ENCODE peak calls at places on chromosome 5, in ten cellular contexts. Z is bronchial epithelial cell, K is HepG2, T is right atrium auricular region, O is ovary, S is heart left ventricle, I is psoas muscle, E is cardiac muscle cell, N is BE2C, L is IMR-90. X is an unnamed sample. For H3K27me3, the result is how much of the 10 kb centered on the place peaks cover.

GRCh38 chr5:132022737-132023136 is 11.3 kb upstream of the ACSL6 start:
- DNase-seq in O (no peak), I (no peak), T (no peak), E (no peak), Z (peak), S (no peak), L (no peak), N (no peak), K (no peak), X (no peak)

GRCh38 chr5:72281764-72282499 is 38.1 kb downstream of the MRPS27 start:
- DNase-seq in I (no peak), K (peak), N (no peak), L (peak), O (no peak), T (no peak), E (no peak), S (no peak), Z (peak), X (no peak)

GRCh38 chr5:64509798-64510197 is 4.0 kb downstream of the RGS7BP start:
- DNase-seq in L (no peak), Z (no peak), N (no peak), T (no peak), I (no peak), K (no peak), E (no peak), S (no peak), O (no peak), X (no peak)

GRCh38 chr5:67246108-67246507 is 49.5 kb upstream of the CD180 start:
- DNase-seq in E (peak), O (no peak), I (no peak), T (no peak), L (peak), S (no peak), Z (peak), K (peak), N (peak), X (peak)

GRCh38 chr5:168647083-168647482 is 67.9 kb upstream of the PANK3 start:
- DNase-seq in Z (peak), S (no peak), L (no peak), K (no peak), I (no peak), O (no peak), N (no peak), T (no peak), E (no peak), X (peak)

GRCh38 chr5:138469540-138470321 is 4.5 kb downstream of the EGR1 start:
- DNase-seq in N (peak), S (no peak), L (peak), T (peak), O (no peak), K (no peak), E (no peak), Z (peak), I (no peak), X (no peak)

GRCh38 chr5:139131062-139131856 is 66.9 kb downstream of the SIL1 start:
- DNase-seq in T (peak), S (no peak), O (peak), I (peak), N (no peak), Z (no peak), E (peak), K (no peak), L (peak), X (no peak)

GRCh38 chr5:89034588-89034987 is 151.6 kb upstream of the MEF2C start:
- DNase-seq in Z (peak), T (no peak), O (no peak), N (no peak), L (peak), E (no peak), I (no peak), S (no peak), K (no peak), X (no peak)

GRCh38 chr5:132422720-132423442 is 53.4 kb downstream of the SLC22A5 start:
- DNase-seq in I (peak), E (peak), T (peak), N (no peak), L (peak), K (peak), S (no peak), Z (no peak), O (no peak), X (no peak)

GRCh38 chr5:143977891-143978448 is 166.0 kb downstream of the HMHB1 start:
- DNase-seq in O (no peak), T (no peak), N (no peak), I (no peak), S (no peak), E (no peak), K (no peak), Z (peak), L (no peak), X (peak)

GRCh38 chr5:98102926-98103325 is 670.5 kb upstream of the RGMB start:
- DNase-seq in K (no peak), S (no peak), L (peak), I (no peak), T (no peak), O (no peak), E (no peak), Z (no peak), N (no peak), X (no peak)

GRCh38 chr5:12272389-12272788 is 368.1 kb upstream of the CTNND2 start:
- DNase-seq in K (no peak), O (no peak), L (no peak), N (no peak), Z (no peak), E (peak), T (no peak), S (no peak), I (no peak), X (no peak)

GRCh38 chr5:92580814-92581213 is 1000.2 kb downstream of the NR2F1-AS1 start:
- DNase-seq in E (no peak), K (no peak), Z (no peak), I (no peak), S (no peak), N (no peak), O (no peak), T (no peak), L (peak), X (no peak)

GRCh38 chr5:66655395-66656324 is 59.5 kb downstream of the MAST4 start:
- DNase-seq in O (no peak), E (no peak), I (no peak), N (no peak), L (no peak), Z (peak), K (no peak), S (no peak), T (no peak), X (no peak)

GRCh38 chr5:139675213-139675612 is 27.1 kb downstream of the CXXC5 start:
- DNase-seq in E (no peak), O (no peak), L (no peak), Z (no peak), N (no peak), T (no peak), S (no peak), K (no peak), I (no peak), X (no peak)

GRCh38 chr5:148364343-148364742 is 19.4 kb upstream of the FBXO38 start:
- DNase-seq in S (no peak), Z (no peak), O (no peak), T (no peak), L (no peak), K (no peak), N (no peak), E (no peak), I (no peak), X (no peak)

GRCh38 chr5:86971034-86971511 is 296.6 kb upstream of the RASA1 start:
- DNase-seq in Z (peak), N (no peak), T (no peak), E (no peak), O (no peak), L (peak), I (no peak), S (no peak), K (peak), X (no peak)

GRCh38 chr5:177085985-177086917 is at the start of gene FGFR4:
- DNase-seq in K (peak), T (no peak), N (peak), O (peak), I (peak), S (peak), E (peak), Z (peak), L (peak), X (no peak)

GRCh38 chr5:95673076-95673475 is 9.7 kb downstream of the SPATA9 start:
- DNase-seq in I (peak), E (no peak), Z (no peak), K (peak), L (peak), O (no peak), T (no peak), N (no peak), S (no peak), X (no peak)

GRCh38 chr5:32499261-32499660 is 54.7 kb upstream of the ZFR start:
- DNase-seq in K (no peak), T (no peak), S (no peak), Z (no peak), I (no peak), N (no peak), L (no peak), E (no peak), O (no peak), X (no peak)

GRCh38 chr5:106290841-106291240 is 1379.9 kb downstream of the EFNA5 start:
- DNase-seq in I (no peak), Z (peak), E (no peak), N (no peak), K (no peak), T (no peak), O (no peak), S (no peak), L (peak), X (no peak)

GRCh38 chr5:160269017-160269416 is 39.7 kb downstream of the FABP6 start:
- DNase-seq in O (peak), S (peak), E (no peak), N (peak), Z (peak), I (peak), L (peak), K (no peak), T (peak), X (no peak)

GRCh38 chr5:174514325-174514724 is 210.1 kb upstream of the MSX2 start:
- DNase-seq in L (no peak), S (no peak), E (no peak), O (no peak), N (no peak), Z (no peak), K (no peak), T (no peak), I (no peak), X (no peak)

GRCh38 chr5:174514983-174515394 is 209.4 kb upstream of the MSX2 start:
- DNase-seq in I (no peak), K (no peak), Z (no peak), O (no peak), E (no peak), T (no peak), S (no peak), L (no peak), N (peak), X (no peak)

GRCh38 chr5:174516741-174517140 is 207.6 kb upstream of the MSX2 start:
- DNase-seq in S (no peak), Z (no peak), E (no peak), L (no peak), T (no peak), K (no peak), N (no peak), O (no peak), I (no peak), X (no peak)

GRCh38 chr5:174520420-174521396 is 203.7 kb upstream of the MSX2 start:
- DNase-seq in L (peak), E (peak), O (no peak), N (peak), Z (peak), S (no peak), K (peak), I (no peak), T (peak), X (no peak)

GRCh38 chr5:174518512-174518911 is 205.9 kb upstream of the MSX2 start:
- DNase-seq in S (no peak), Z (no peak), N (no peak), E (no peak), K (no peak), I (no peak), L (peak), T (no peak), O (no peak), X (no peak)
- H3K27me3 ChIP-seq in S (under half), Z (under half), N (under half), E (under half), K (under half), I (under half), L (under half), T (under half), O (under half), X (under half)

DNA sequence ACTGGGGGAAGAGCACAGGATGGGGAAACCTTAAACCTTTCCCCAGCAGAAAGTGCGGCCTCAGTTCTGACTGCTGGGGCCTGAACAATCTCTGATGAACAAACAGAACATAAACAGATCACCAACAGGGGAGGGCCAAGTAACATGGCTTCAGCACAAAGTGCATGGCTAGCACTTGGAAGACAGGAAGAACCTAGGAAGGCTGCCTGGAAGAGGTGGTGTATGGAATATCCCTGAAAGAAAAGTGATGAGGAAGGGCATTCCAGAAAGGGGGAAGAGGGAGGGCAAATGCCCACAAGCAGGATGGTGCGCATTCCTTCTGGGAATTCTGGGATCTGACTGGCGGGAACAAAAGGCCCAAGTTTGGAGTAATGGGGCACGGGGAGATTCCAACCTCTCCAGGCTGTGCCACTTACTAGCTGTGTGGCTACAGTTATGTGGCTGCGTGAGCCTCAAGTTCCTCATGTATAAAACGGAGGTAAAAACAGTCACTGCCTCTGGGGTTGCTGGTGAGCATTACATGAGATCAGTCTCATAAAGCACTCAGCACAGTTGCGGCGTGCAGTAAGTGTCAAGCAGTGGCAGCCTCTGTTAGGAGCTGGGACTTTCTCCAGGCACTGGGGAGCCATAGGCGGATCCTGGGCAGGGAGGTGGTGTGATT is 1.6 kb downstream of the PDGFRB start:
- DNase-seq in T (no peak), Z (no peak), K (peak), S (no peak), L (peak), E (no peak), O (peak), I (no peak), N (peak), X (no peak)
- TF ChIP-seq CTCF in T (no peak), Z (no peak), K (no peak), S (no peak), L (peak), E (no peak), O (peak), I (no peak), N (no peak), X (no peak)

GRCh38 chr5:179549973-179550510 is 312 bp upstream of the RUFY1 start:
- DNase-seq in N (no peak), Z (peak), T (peak), E (no peak), I (no peak), L (no peak), O (no peak), S (peak), K (peak), X (no peak)
- H3K4me3 ChIP-seq in N (peak), Z (peak), T (peak), E (peak), I (peak), L (peak), O (peak), S (peak), K (peak), X (peak)

GRCh38 chr5:135053989-135054388 is 20.0 kb upstream of the PITX1 start:
- DNase-seq in S (no peak), K (peak), L (no peak), O (no peak), Z (no peak), E (no peak), N (no peak), T (no peak), I (peak), X (no peak)
- H3K27me3 ChIP-seq in S (under half), K (under half), L (under half), O (under half), Z (under half), E (half or more), N (under half), T (under half), I (under half), X (half or more)

GRCh38 chr5:60929024-60929423 is 15.8 kb downstream of the ERCC8 start:
- DNase-seq in L (peak), I (no peak), K (no peak), O (no peak), E (no peak), N (no peak), S (no peak), Z (peak), T (no peak), X (no peak)
- TF ChIP-seq CTCF in L (peak), I (no peak), K (no peak), O (no peak), E (peak), N (no peak), S (no peak), Z (no peak), T (no peak), X (peak)

GRCh38 chr5:135028791-135029467 is 5.1 kb downstream of the PITX1 start:
- DNase-seq in K (no peak), N (no peak), L (no peak), S (no peak), I (peak), Z (no peak), T (no peak), O (no peak), E (no peak), X (no peak)
- H3K4me3 ChIP-seq in K (no peak), N (no peak), L (no peak), S (no peak), I (no peak), Z (no peak), T (no peak), O (no peak), E (no peak), X (no peak)

GRCh38 chr5:178589180-178590140 is 733 bp downstream of the COL23A1 start:
- DNase-seq in S (no peak), E (peak), K (no peak), I (peak), N (peak), L (peak), T (no peak), O (no peak), Z (no peak), X (no peak)
- H3K27me3 ChIP-seq in S (under half), E (under half), K (under half), I (under half), N (under half), L (under half), T (under half), O (under half), Z (under half), X (under half)

DNA sequence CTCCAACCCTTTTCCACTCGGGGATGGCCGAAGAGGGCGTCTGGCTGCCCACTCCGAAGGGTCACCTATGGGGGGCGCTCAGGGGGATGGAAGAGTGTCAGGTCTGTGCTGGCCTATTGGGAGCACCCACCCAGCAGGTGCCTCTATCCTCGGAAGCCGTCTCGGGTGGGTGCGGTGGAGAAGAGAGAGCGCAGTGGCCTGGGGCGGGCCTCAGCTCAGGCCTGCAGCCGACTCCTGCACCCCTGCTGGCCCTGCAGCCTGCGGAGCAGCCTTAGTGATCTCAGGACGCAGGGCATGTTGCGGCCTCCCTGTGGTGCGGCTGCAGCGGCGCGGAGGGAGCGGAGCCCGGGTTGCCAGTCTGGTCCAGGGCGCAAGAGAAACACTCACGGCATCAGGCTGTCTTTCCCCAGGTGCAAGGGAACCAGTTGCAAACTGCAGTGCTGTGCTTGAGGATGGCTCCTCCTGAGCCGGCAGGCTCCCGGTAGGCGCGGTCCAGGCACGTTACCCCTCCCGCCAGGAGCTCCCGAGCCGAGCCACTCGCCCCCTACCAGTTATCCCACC is 1.5 kb upstream of the IRX2 start:
- DNase-seq in T (peak), E (peak), L (no peak), S (no peak), K (no peak), I (no peak), N (no peak), Z (no peak), O (no peak), X (no peak)
- TF ChIP-seq CTCF in T (no peak), E (no peak), L (no peak), S (no peak), K (no peak), I (no peak), N (no peak), Z (peak), O (no peak), X (no peak)

X was measured in kidney epithelial cell.